ENCODE peak calls at places on chromosomes 4 and X, in six cellular contexts. One of them, this sample, is unnamed.

GRCh38 chrX:51852096-51852495 is 41.3 kb upstream of the MAGED1 start:
- DNase-seq in heart right ventricle: no peak
- DNase-seq in HL-60: no peak
- DNase-seq in H9: no peak
- DNase-seq in A673: peak; percentile 18
- DNase-seq in CD8-positive, alpha-beta T cell: no peak
- DNase-seq in this sample: no peak

GRCh38 chrX:110210417-110211139 is 107.3 kb downstream of the AMMECR1 start:
- DNase-seq in heart right ventricle: no peak
- DNase-seq in H9: no peak
- DNase-seq in A673: no peak
- DNase-seq in CD8-positive, alpha-beta T cell: no peak
- DNase-seq in HL-60: no peak
- DNase-seq in this sample: no peak

GRCh38 chrX:109773374-109773773 is 40.3 kb upstream of the ACSL4 start:
- DNase-seq in CD8-positive, alpha-beta T cell: no peak
- DNase-seq in A673: no peak
- DNase-seq in H9: no peak
- DNase-seq in heart right ventricle: no peak
- DNase-seq in HL-60: no peak
- DNase-seq in this sample: no peak

GRCh38 chr4:75004755-75005668 is 72.1 kb downstream of the PARM1 start:
- DNase-seq in CD8-positive, alpha-beta T cell: no peak
- DNase-seq in HL-60: no peak
- DNase-seq in H9: no peak
- DNase-seq in heart right ventricle: peak; percentile 16
- DNase-seq in A673: no peak
- DNase-seq in this sample: no peak

GRCh38 chr4:8368061-8368481 is 72.5 kb downstream of the ACOX3 start:
- DNase-seq in heart right ventricle: no peak
- DNase-seq in CD8-positive, alpha-beta T cell: no peak
- DNase-seq in HL-60: no peak
- DNase-seq in H9: no peak
- DNase-seq in A673: no peak
- DNase-seq in this sample: peak; percentile 77

GRCh38 chr4:82865592-82865991 is 25.4 kb downstream of the SEC31A start:
- DNase-seq in CD8-positive, alpha-beta T cell: no peak
- DNase-seq in H9: no peak
- DNase-seq in heart right ventricle: no peak
- DNase-seq in A673: peak; percentile 30
- DNase-seq in HL-60: peak; percentile 65
- DNase-seq in this sample: no peak

GRCh38 chr4:151652841-151653547 is 107.8 kb downstream of the GATB start:
- DNase-seq in heart right ventricle: no peak
- DNase-seq in HL-60: no peak
- DNase-seq in H9: no peak
- DNase-seq in CD8-positive, alpha-beta T cell: no peak
- DNase-seq in A673: no peak
- DNase-seq in this sample: no peak

GRCh38 chr4:165355900-165356300 is 22.9 kb upstream of the CPE start:
- DNase-seq in CD8-positive, alpha-beta T cell: no peak
- DNase-seq in H9: peak; percentile 74
- DNase-seq in heart right ventricle: peak; percentile 8
- DNase-seq in HL-60: no peak
- DNase-seq in A673: peak; percentile 46
- DNase-seq in this sample: no peak

GRCh38 chrX:132071260-132071659 is 48.2 kb downstream of the STK26 start:
- DNase-seq in H9: no peak
- DNase-seq in CD8-positive, alpha-beta T cell: no peak
- DNase-seq in HL-60: no peak
- DNase-seq in heart right ventricle: no peak
- DNase-seq in A673: peak; percentile 15
- DNase-seq in this sample: no peak

GRCh38 chr4:152112887-152113286 is 352.1 kb upstream of the GATB start:
- DNase-seq in CD8-positive, alpha-beta T cell: no peak
- DNase-seq in heart right ventricle: no peak
- DNase-seq in A673: no peak
- DNase-seq in HL-60: no peak
- DNase-seq in H9: no peak
- DNase-seq in this sample: no peak

GRCh38 chrX:138859421-138859820 is 147.9 kb upstream of the FGF13 start:
- DNase-seq in H9: no peak
- DNase-seq in CD8-positive, alpha-beta T cell: no peak
- DNase-seq in heart right ventricle: no peak
- DNase-seq in HL-60: no peak
- DNase-seq in A673: no peak
- DNase-seq in this sample: no peak

GRCh38 chr4:149793459-149793858 is 22.2 kb downstream of the IQCM start:
- DNase-seq in H9: no peak
- DNase-seq in heart right ventricle: no peak
- DNase-seq in HL-60: no peak
- DNase-seq in A673: peak; percentile 11
- DNase-seq in CD8-positive, alpha-beta T cell: no peak
- DNase-seq in this sample: no peak

GRCh38 chr4:185932491-185932890 is 120.5 kb upstream of the SORBS2 start:
- DNase-seq in H9: no peak
- DNase-seq in HL-60: no peak
- DNase-seq in A673: no peak
- DNase-seq in heart right ventricle: no peak
- DNase-seq in CD8-positive, alpha-beta T cell: no peak
- DNase-seq in this sample: no peak

GRCh38 chrX:20743054-20743453 is 476.3 kb upstream of the RPS6KA3 start:
- DNase-seq in heart right ventricle: no peak
- DNase-seq in A673: no peak
- DNase-seq in CD8-positive, alpha-beta T cell: no peak
- DNase-seq in H9: no peak
- DNase-seq in HL-60: no peak
- DNase-seq in this sample: no peak

GRCh38 chr4:77052352-77052751 is 23.4 kb downstream of the CCNI start:
- DNase-seq in HL-60: peak; percentile 63
- DNase-seq in heart right ventricle: peak; percentile 25
- DNase-seq in A673: peak; percentile 42
- DNase-seq in CD8-positive, alpha-beta T cell: peak; percentile 58
- DNase-seq in H9: peak; percentile 63
- DNase-seq in this sample: no peak
- TF ChIP-seq CTCF in HL-60: peak; percentile 54
- TF ChIP-seq CTCF in heart right ventricle: peak; percentile 52
- TF ChIP-seq CTCF in A673: peak; percentile 49
- TF ChIP-seq CTCF in CD8-positive, alpha-beta T cell: peak; percentile 45
- TF ChIP-seq CTCF in H9: peak; percentile 79
- TF ChIP-seq CTCF in this sample: peak; percentile 70

GRCh38 chr4:154626793-154627484 is 14.5 kb upstream of the FGG start:
- DNase-seq in heart right ventricle: no peak
- DNase-seq in HL-60: peak; percentile 31
- DNase-seq in H9: peak; percentile 88
- DNase-seq in CD8-positive, alpha-beta T cell: no peak
- DNase-seq in A673: peak; percentile 69
- DNase-seq in this sample: peak; percentile 85
- TF ChIP-seq CTCF in heart right ventricle: peak; percentile 49
- TF ChIP-seq CTCF in HL-60: no peak
- TF ChIP-seq CTCF in H9: peak; percentile 80
- TF ChIP-seq CTCF in CD8-positive, alpha-beta T cell: no peak
- TF ChIP-seq CTCF in A673: peak; percentile 74
- TF ChIP-seq CTCF in this sample: peak; percentile 75

GRCh38 chr4:77990456-77990855 is 66.7 kb upstream of the FRAS1 start:
- DNase-seq in CD8-positive, alpha-beta T cell: no peak
- DNase-seq in A673: no peak
- DNase-seq in heart right ventricle: no peak
- DNase-seq in HL-60: no peak
- DNase-seq in H9: no peak
- DNase-seq in this sample: no peak

GRCh38 chr4:77996076-77996475 is 61.0 kb upstream of the FRAS1 start:
- DNase-seq in heart right ventricle: no peak
- DNase-seq in HL-60: no peak
- DNase-seq in CD8-positive, alpha-beta T cell: no peak
- DNase-seq in H9: no peak
- DNase-seq in A673: no peak
- DNase-seq in this sample: no peak

GRCh38 chr4:77990904-77991358 is 66.2 kb upstream of the FRAS1 start:
- DNase-seq in CD8-positive, alpha-beta T cell: no peak
- DNase-seq in heart right ventricle: no peak
- DNase-seq in A673: no peak
- DNase-seq in H9: no peak
- DNase-seq in HL-60: no peak
- DNase-seq in this sample: no peak

GRCh38 chr4:77989986-77990385 is 67.1 kb upstream of the FRAS1 start:
- DNase-seq in H9: no peak
- DNase-seq in HL-60: no peak
- DNase-seq in CD8-positive, alpha-beta T cell: no peak
- DNase-seq in heart right ventricle: no peak
- DNase-seq in A673: no peak
- DNase-seq in this sample: no peak

DNA sequence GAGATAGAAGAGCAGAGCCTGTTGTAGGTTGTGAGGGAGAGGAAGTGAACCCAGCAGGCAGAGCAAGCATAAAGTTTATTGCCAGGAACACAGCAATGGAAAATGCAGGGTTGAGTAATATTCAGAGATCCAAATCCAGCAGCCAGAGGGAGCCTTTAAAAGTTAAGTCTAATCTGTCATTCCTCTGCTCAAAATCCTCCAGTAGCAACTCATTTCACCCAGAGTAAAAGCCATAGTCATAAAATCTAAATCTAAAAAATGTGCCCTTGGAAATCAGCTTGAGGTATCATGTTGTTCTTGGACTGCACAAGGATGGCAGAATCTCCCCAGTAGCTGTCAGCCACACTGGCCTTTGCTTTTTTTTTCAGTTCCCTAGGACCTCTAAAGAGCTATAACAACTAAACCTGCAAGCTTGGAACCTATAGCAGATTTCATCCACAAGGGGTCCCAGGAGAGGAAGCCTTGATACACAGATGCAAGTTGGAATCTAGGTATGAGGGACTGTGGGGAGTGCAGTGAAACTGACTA is 62.9 kb upstream of the FRAS1 start:
- DNase-seq in H9: peak; percentile 78
- DNase-seq in HL-60: peak; percentile 20
- DNase-seq in A673: peak; percentile 53
- DNase-seq in CD8-positive, alpha-beta T cell: no peak
- DNase-seq in heart right ventricle: peak; percentile 11
- DNase-seq in this sample: no peak
- TF ChIP-seq CTCF in H9: peak; percentile 84
- TF ChIP-seq CTCF in HL-60: peak; percentile 22
- TF ChIP-seq CTCF in A673: peak; percentile 54
- TF ChIP-seq CTCF in CD8-positive, alpha-beta T cell: no peak
- TF ChIP-seq CTCF in heart right ventricle: peak; percentile 60
- TF ChIP-seq CTCF in this sample: peak; percentile 85

GRCh38 chrX:56763556-56764152 is 34.6 kb downstream of the NBDY start:
- DNase-seq in CD8-positive, alpha-beta T cell: no peak
- DNase-seq in HL-60: peak; percentile 71
- DNase-seq in H9: peak; percentile 31
- DNase-seq in heart right ventricle: no peak
- DNase-seq in A673: peak; percentile 81
- DNase-seq in this sample: peak; percentile 75
- TF ChIP-seq CTCF in CD8-positive, alpha-beta T cell: no peak
- TF ChIP-seq CTCF in HL-60: no peak
- TF ChIP-seq CTCF in H9: no peak
- TF ChIP-seq CTCF in heart right ventricle: no peak
- TF ChIP-seq CTCF in A673: peak; percentile 43
- TF ChIP-seq CTCF in this sample: no peak

GRCh38 chrX:28590394-28590793 is 3.1 kb downstream of the IL1RAPL1 start:
- DNase-seq in A673: no peak
- DNase-seq in HL-60: no peak
- DNase-seq in heart right ventricle: no peak
- DNase-seq in CD8-positive, alpha-beta T cell: no peak
- DNase-seq in H9: no peak
- DNase-seq in this sample: no peak
- TF ChIP-seq CTCF in A673: no peak
- TF ChIP-seq CTCF in HL-60: no peak
- TF ChIP-seq CTCF in heart right ventricle: peak; percentile 45
- TF ChIP-seq CTCF in CD8-positive, alpha-beta T cell: no peak
- TF ChIP-seq CTCF in H9: peak; percentile 17
- TF ChIP-seq CTCF in this sample: no peak

GRCh38 chrX:2500091-2500680 is 590 bp downstream of the DHRSX start:
- DNase-seq in A673: no peak
- DNase-seq in heart right ventricle: peak; percentile 43
- DNase-seq in HL-60: no peak
- DNase-seq in CD8-positive, alpha-beta T cell: peak; percentile 16
- DNase-seq in H9: peak; percentile 57
- DNase-seq in this sample: no peak
- TF ChIP-seq CTCF in A673: no peak
- TF ChIP-seq CTCF in heart right ventricle: peak; percentile 30
- TF ChIP-seq CTCF in HL-60: no peak
- TF ChIP-seq CTCF in CD8-positive, alpha-beta T cell: no peak
- TF ChIP-seq CTCF in H9: peak; percentile 38
- TF ChIP-seq CTCF in this sample: peak; percentile 60

DNA sequence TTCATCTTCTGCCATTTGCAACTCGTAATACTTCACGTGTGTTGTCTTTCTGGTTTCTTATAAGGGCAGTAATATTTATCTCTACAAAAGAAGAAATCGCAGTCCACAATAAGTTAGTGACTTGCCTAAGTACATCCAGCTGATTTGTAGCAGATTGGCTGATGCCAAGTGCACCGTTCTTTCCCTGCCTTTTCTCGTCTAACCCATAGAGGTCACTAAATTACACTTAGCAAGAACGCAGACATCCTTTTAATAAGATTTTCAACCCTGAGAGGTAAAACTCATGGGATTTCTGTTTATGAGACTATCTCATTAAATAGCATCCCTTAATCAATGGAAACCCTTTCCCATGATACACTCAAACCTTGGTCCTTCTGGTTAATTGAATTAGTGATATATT is 408.6 kb upstream of the ACTRT1 start:
- DNase-seq in heart right ventricle: no peak
- DNase-seq in A673: peak; percentile 27
- DNase-seq in H9: no peak
- DNase-seq in HL-60: no peak
- DNase-seq in CD8-positive, alpha-beta T cell: no peak
- DNase-seq in this sample: no peak
- TF ChIP-seq CTCF in heart right ventricle: no peak
- TF ChIP-seq CTCF in A673: peak; percentile 49
- TF ChIP-seq CTCF in H9: peak; percentile 61
- TF ChIP-seq CTCF in HL-60: no peak
- TF ChIP-seq CTCF in CD8-positive, alpha-beta T cell: no peak
- TF ChIP-seq CTCF in this sample: peak; percentile 25